ENCODE peak calls at places on chromosomes 5 and 9, in six cellular contexts. Z is skeletal muscle cell; C is germinal center; T is WTC11; K is fibroblast of the conjunctiva; Y is CD4-positive, alpha-beta T cell. D is an unnamed sample.

GRCh38 chr9:91771027-91771426 is 179.0 kb downstream of the ROR2 start:
- DNase-seq in C (no peak), Z (peak; percentile 78), Y (no peak), T (peak; percentile 38), K (peak; percentile 80), D (no peak)

GRCh38 chr5:79858097-79858723 is 132.9 kb downstream of the MTX3 start:
- DNase-seq in Y (peak; percentile 83), C (peak; percentile 48), T (peak; percentile 88), K (peak; percentile 33), Z (no peak), D (no peak)

GRCh38 chr9:120538339-120538738 is 41.6 kb downstream of the CDK5RAP2 start:
- DNase-seq in C (no peak), K (no peak), Y (no peak), T (no peak), Z (no peak), D (no peak)

GRCh38 chr5:10580531-10581423 is 16.9 kb downstream of the ANKRD33B start:
- DNase-seq in T (no peak), K (no peak), Z (no peak), C (no peak), Y (no peak), D (no peak)

GRCh38 chr9:77166193-77166592 is 11.1 kb upstream of the VPS13A start:
- DNase-seq in K (no peak), T (no peak), C (no peak), Y (no peak), Z (no peak), D (no peak)

GRCh38 chr9:95822583-95823431 is 52.7 kb upstream of the ERCC6L2 start:
- DNase-seq in T (no peak), Y (no peak), K (peak; percentile 73), C (no peak), Z (peak; percentile 84), D (no peak)

GRCh38 chr9:108850293-108850897 is 5.4 kb downstream of the ACTL7B start:
- DNase-seq in T (no peak), Z (no peak), K (peak; percentile 40), Y (no peak), C (no peak), D (no peak)

GRCh38 chr9:87594218-87594617 is 96.6 kb downstream of the DAPK1 start:
- DNase-seq in C (no peak), Y (no peak), T (no peak), Z (no peak), K (no peak), D (no peak)

GRCh38 chr9:137294684-137295312 is 7.3 kb downstream of the NRARP start:
- DNase-seq in T (peak; percentile 63), Y (no peak), Z (no peak), C (no peak), K (no peak), D (no peak)

GRCh38 chr5:90015584-90016018 is 394.0 kb downstream of the CETN3 start:
- DNase-seq in C (no peak), T (no peak), Y (no peak), K (no peak), Z (peak; percentile 18), D (no peak)

GRCh38 chr9:121924700-121925099 is 168.4 kb downstream of the TTLL11 start:
- DNase-seq in Y (no peak), Z (no peak), K (no peak), C (no peak), T (no peak), D (no peak)

GRCh38 chr9:33129886-33130284 is 37.3 kb downstream of the B4GALT1 start:
- DNase-seq in Y (no peak), C (peak; percentile 53), T (no peak), K (no peak), Z (no peak), D (no peak)

GRCh38 chr5:145341842-145342241 is 493.3 kb downstream of the PRELID2 start:
- DNase-seq in K (no peak), C (no peak), Y (no peak), T (no peak), Z (no peak), D (no peak)

GRCh38 chr9:76177924-76178323 is 216.3 kb downstream of the RFK start:
- DNase-seq in K (no peak), T (no peak), C (no peak), Z (no peak), Y (no peak), D (no peak)

GRCh38 chr5:133373121-133373870 is 239.0 kb downstream of the FSTL4 start:
- DNase-seq in K (no peak), Z (no peak), T (no peak), Y (no peak), C (no peak), D (no peak)

GRCh38 chr5:145324101-145324500 is 511.0 kb downstream of the PRELID2 start:
- DNase-seq in K (no peak), C (no peak), T (no peak), Z (no peak), Y (no peak), D (no peak)

GRCh38 chr5:119402555-119402954 is 46.7 kb downstream of the TNFAIP8 start:
- DNase-seq in Y (no peak), T (no peak), C (no peak), K (no peak), Z (no peak), D (no peak)

GRCh38 chr5:125137535-125137934 is 391.1 kb upstream of the ZNF608 start:
- DNase-seq in C (no peak), K (no peak), T (no peak), Y (no peak), Z (no peak), D (no peak)

GRCh38 chr9:127783111-127783621 is 2.7 kb upstream of the CDK9 start:
- DNase-seq in Z (no peak), K (no peak), C (peak; percentile 68), Y (peak; percentile 69), T (peak; percentile 51), D (no peak)

GRCh38 chr5:79133121-79133656 is 21.6 kb downstream of the BHMT start:
- DNase-seq in Y (no peak), C (peak; percentile 13), T (no peak), K (peak; percentile 44), Z (no peak), D (peak; percentile 10)

GRCh38 chr9:35960029-35960655 is 2.2 kb upstream of the OR2S2 start:
- DNase-seq in C (no peak), Y (no peak), Z (peak; percentile 58), K (no peak), T (no peak), D (no peak)

GRCh38 chr5:90020575-90021535 is 388.7 kb downstream of the CETN3 start:
- DNase-seq in Y (no peak), Z (peak; percentile 84), T (no peak), K (peak; percentile 70), C (peak; percentile 5), D (no peak)

GRCh38 chr5:140337880-140338279 is 8.5 kb downstream of the HBEGF start:
- DNase-seq in Y (no peak), Z (no peak), T (no peak), K (no peak), C (no peak), D (no peak)

GRCh38 chr5:139593716-139594319 is 32.7 kb downstream of the UBE2D2 start:
- DNase-seq in Z (no peak), K (no peak), Y (no peak), C (no peak), T (no peak), D (no peak)

GRCh38 chr9:37302277-37302676 is 120.2 kb upstream of the GRHPR start:
- DNase-seq in T (no peak), Y (no peak), K (no peak), Z (no peak), C (peak; percentile 60), D (no peak)

GRCh38 chr9:134544388-134545212 is 97.0 kb upstream of the COL5A1 start:
- DNase-seq in T (no peak), K (peak; percentile 38), Z (no peak), Y (no peak), C (no peak), D (no peak)